ENCODE peak calls at places on chromosomes 16 and 17, in seven cellular contexts. Y is NCI-H2029, Q is AG09319, L is T-helper 9 cell, P is RPMI7951, W is kidney epithelial cell, C is memory B cell. F is an unnamed sample.

GRCh38 chr17:58300336-58300735 is 19.6 kb upstream of the MPO start:
- DNase-seq in Y (no peak), Q (no peak), L (no peak), P (no peak), W (no peak), C (no peak), F (no peak)

GRCh38 chr16:13104772-13105171 is 203.4 kb downstream of the SHISA9 start:
- DNase-seq in Y (no peak), Q (no peak), L (no peak), P (no peak), W (no peak), C (no peak), F (no peak)

GRCh38 chr17:9644910-9645751 is at the start of gene USP43:
- DNase-seq in Y (peak), Q (no peak), L (no peak), P (peak), W (no peak), C (no peak), F (peak)

GRCh38 chr16:9012330-9012729 is 48.6 kb upstream of the USP7 start:
- DNase-seq in Y (no peak), Q (no peak), L (no peak), P (no peak), W (no peak), C (no peak), F (no peak)

GRCh38 chr17:81189670-81190530 is 23.9 kb upstream of the AATK start:
- DNase-seq in Y (no peak), Q (no peak), L (no peak), P (no peak), W (no peak), C (no peak), F (no peak)

GRCh38 chr17:74919440-74920305 is 3.4 kb downstream of the USH1G start:
- DNase-seq in Y (no peak), Q (no peak), L (no peak), P (peak), W (no peak), C (no peak), F (no peak)

GRCh38 chr17:44522883-44523671 is 19.9 kb upstream of the GPATCH8 start:
- DNase-seq in Y (peak), Q (no peak), L (no peak), P (peak), W (no peak), C (no peak), F (peak)

GRCh38 chr16:72921106-72921505 is 126.8 kb downstream of the ZFHX3 start:
- DNase-seq in Y (no peak), Q (no peak), L (no peak), P (no peak), W (no peak), C (no peak), F (no peak)

GRCh38 chr17:42586514-42587230 is 9.1 kb upstream of the PSMC3IP start:
- DNase-seq in Y (no peak), Q (no peak), L (no peak), P (no peak), W (no peak), C (no peak), F (no peak)

GRCh38 chr16:66408181-66409048 is 18.7 kb upstream of the BEAN1 start:
- DNase-seq in Y (peak), Q (no peak), L (no peak), P (peak), W (peak), C (no peak), F (peak)

GRCh38 chr16:10600792-10601443 is 20.5 kb upstream of the EMP2 start:
- DNase-seq in Y (no peak), Q (no peak), L (no peak), P (no peak), W (no peak), C (no peak), F (no peak)

GRCh38 chr17:60827920-60828319 is 150.3 kb downstream of the BCAS3 start:
- DNase-seq in Y (no peak), Q (peak), L (no peak), P (peak), W (no peak), C (no peak), F (no peak)

GRCh38 chr17:7293131-7293557 is 1.3 kb downstream of the YBX2 start:
- DNase-seq in Y (no peak), Q (no peak), L (no peak), P (peak), W (no peak), C (no peak), F (no peak)

GRCh38 chr16:86224126-86224525 is 286.2 kb upstream of the FOXF1 start:
- DNase-seq in Y (no peak), Q (no peak), L (no peak), P (no peak), W (no peak), C (no peak), F (no peak)

GRCh38 chr17:38958326-38958725 is 8.9 kb downstream of the FBXO47 start:
- DNase-seq in Y (no peak), Q (no peak), L (no peak), P (no peak), W (no peak), C (no peak), F (no peak)

GRCh38 chr17:57574040-57574513 is 171.0 kb downstream of the CCDC182 start:
- DNase-seq in Y (peak), Q (no peak), L (no peak), P (no peak), W (no peak), C (no peak), F (no peak)

GRCh38 chr16:13909069-13909468 is 10.9 kb upstream of the ERCC4 start:
- DNase-seq in Y (no peak), Q (no peak), L (no peak), P (no peak), W (no peak), C (no peak), F (no peak)

GRCh38 chr16:88807142-88807625 is 3.6 kb downstream of the CDT1 start:
- DNase-seq in Y (no peak), Q (no peak), L (no peak), P (no peak), W (no peak), C (no peak), F (no peak)

GRCh38 chr16:30615358-30616076 is 5.3 kb upstream of the ZNF689 start:
- DNase-seq in Y (peak), Q (no peak), L (peak), P (peak), W (no peak), C (peak), F (peak)

GRCh38 chr17:43880420-43880991 is 26.8 kb downstream of the MPP2 start:
- DNase-seq in Y (no peak), Q (no peak), L (peak), P (peak), W (no peak), C (no peak), F (peak)

GRCh38 chr17:30113213-30113612 is 3.4 kb upstream of the NSRP1 start:
- DNase-seq in Y (peak), Q (no peak), L (no peak), P (peak), W (no peak), C (no peak), F (no peak)

GRCh38 chr16:89319883-89320716 is 102.6 kb downstream of the ZNF778 start:
- DNase-seq in Y (no peak), Q (no peak), L (no peak), P (peak), W (peak), C (no peak), F (peak)

GRCh38 chr16:88393034-88393433 is 10.3 kb downstream of the ZNF469 start:
- DNase-seq in Y (no peak), Q (no peak), L (no peak), P (peak), W (no peak), C (no peak), F (no peak)

GRCh38 chr16:2022723-2023097 is 3.1 kb downstream of the NPW start:
- DNase-seq in Y (no peak), Q (no peak), L (no peak), P (peak), W (no peak), C (no peak), F (no peak)

GRCh38 chr17:7056386-7056785 is 12.5 kb upstream of the SLC16A11 start:
- DNase-seq in Y (no peak), Q (no peak), L (no peak), P (peak), W (no peak), C (no peak), F (no peak)

GRCh38 chr17:81842725-81843504 is 8.1 kb upstream of the PPP1R27 start:
- DNase-seq in Y (no peak), Q (no peak), L (no peak), P (no peak), W (no peak), C (no peak), F (no peak)

GRCh38 chr16:10624527-10624926 is 44.1 kb upstream of the EMP2 start:
- DNase-seq in Y (no peak), Q (no peak), L (no peak), P (no peak), W (no peak), C (no peak), F (no peak)

GRCh38 chr17:2060681-2061440 is 6.0 kb downstream of the HIC1 start:
- DNase-seq in Y (no peak), Q (no peak), L (no peak), P (no peak), W (no peak), C (no peak), F (no peak)

GRCh38 chr17:34177642-34178041 is 77.4 kb upstream of the CCL2 start:
- DNase-seq in Y (no peak), Q (peak), L (no peak), P (peak), W (no peak), C (no peak), F (no peak)

GRCh38 chr17:67528751-67529436 is 151.8 kb downstream of the PITPNC1 start:
- DNase-seq in Y (peak), Q (peak), L (no peak), P (peak), W (peak), C (no peak), F (no peak)

GRCh38 chr17:39663688-39664580 is 1.2 kb upstream of the TCAP start:
- DNase-seq in Y (no peak), Q (no peak), L (no peak), P (no peak), W (no peak), C (no peak), F (no peak)

GRCh38 chr16:29141586-29142324 is 156.9 kb downstream of the LAT start:
- DNase-seq in Y (no peak), Q (no peak), L (no peak), P (no peak), W (no peak), C (no peak), F (no peak)

F was measured in stimulated activated effector memory CD8-positive, alpha-beta T cell treated with anti-CD3 and anti-CD28 coated beads, Interleukin-12 subunit alpha, Interleukin-12 subunit beta, amount 100 ng/mL, for 72 hours.